ENCODE peak calls at places on chromosomes 5 and 9, in seven cellular contexts. L is IMR-90; E is spleen; Y is heart left ventricle; A is CD8-positive, alpha-beta memory T cell; M is lower lobe of right lung; F is ascending aorta. B is an unnamed sample. For H3K36me3, the result is how much of the 10 kb centered on the place peaks cover.

GRCh38 chr5:88944751-88945507 is 61.9 kb upstream of the MEF2C start:
- DNase-seq in L (peak), E (no peak), Y (no peak), A (no peak), M (no peak), F (no peak), B (peak)

GRCh38 chr9:103364753-103365152 is 369.6 kb downstream of the CYLC2 start:
- DNase-seq in L (no peak), E (no peak), Y (no peak), A (no peak), M (no peak), F (no peak), B (peak)

GRCh38 chr5:40033411-40033810 is 608.6 kb upstream of the DAB2 start:
- DNase-seq in L (no peak), E (peak), Y (no peak), A (no peak), M (no peak), F (no peak), B (no peak)

GRCh38 chr9:109766351-109766750 is 13.6 kb upstream of the PALM2AKAP2 start:
- DNase-seq in L (peak), E (no peak), Y (no peak), A (no peak), M (no peak), F (no peak), B (peak)

GRCh38 chr5:147643142-147643541 is 133.3 kb upstream of the DPYSL3 start:
- DNase-seq in L (peak), E (no peak), Y (no peak), A (no peak), M (no peak), F (no peak), B (peak)

GRCh38 chr9:137222190-137223077 is at the start of gene RNF208:
- DNase-seq in L (no peak), E (peak), Y (no peak), A (no peak), M (no peak), F (no peak), B (no peak)

GRCh38 chr9:85536076-85536475 is 205.7 kb downstream of the AGTPBP1 start:
- DNase-seq in L (peak), E (no peak), Y (peak), A (no peak), M (peak), F (no peak), B (peak)

GRCh38 chr5:127969651-127970050 is 113.9 kb upstream of the SLC12A2 start:
- DNase-seq in L (no peak), E (no peak), Y (no peak), A (no peak), M (no peak), F (no peak), B (no peak)

GRCh38 chr9:100443781-100444768 is 17.1 kb downstream of the MSANTD3 start:
- DNase-seq in L (peak), E (no peak), Y (no peak), A (no peak), M (no peak), F (no peak), B (no peak)

GRCh38 chr5:76728965-76729364 is 13.0 kb downstream of the F2R start:
- DNase-seq in L (no peak), E (no peak), Y (no peak), A (no peak), M (no peak), F (no peak), B (no peak)

GRCh38 chr5:135034186-135034962 is at the start of gene PITX1:
- DNase-seq in L (peak), E (no peak), Y (no peak), A (no peak), M (peak), F (no peak), B (peak)

GRCh38 chr5:135596364-135596763 is 17.6 kb upstream of the CXCL14 start:
- DNase-seq in L (no peak), E (peak), Y (no peak), A (no peak), M (no peak), F (no peak), B (no peak)

GRCh38 chr9:92639124-92639523 is 30.8 kb downstream of the IPPK start:
- DNase-seq in L (no peak), E (peak), Y (no peak), A (no peak), M (no peak), F (no peak), B (no peak)
- H3K36me3 ChIP-seq in L (half or more), E (half or more), Y (under half), A (under half), M (half or more), F (half or more), B (half or more)

GRCh38 chr5:5470933-5471332 is 48.5 kb downstream of the ICE1 start:
- DNase-seq in L (no peak), E (no peak), Y (no peak), A (no peak), M (no peak), F (no peak), B (no peak)
- H3K36me3 ChIP-seq in L (under half), E (half or more), Y (under half), A (under half), M (half or more), F (under half), B (under half)

GRCh38 chr9:75699625-75700251 is 190.7 kb upstream of the PCSK5 start:
- DNase-seq in L (no peak), E (no peak), Y (no peak), A (no peak), M (no peak), F (no peak), B (no peak)
- H3K36me3 ChIP-seq in L (under half), E (under half), Y (under half), A (under half), M (under half), F (under half), B (under half)

DNA sequence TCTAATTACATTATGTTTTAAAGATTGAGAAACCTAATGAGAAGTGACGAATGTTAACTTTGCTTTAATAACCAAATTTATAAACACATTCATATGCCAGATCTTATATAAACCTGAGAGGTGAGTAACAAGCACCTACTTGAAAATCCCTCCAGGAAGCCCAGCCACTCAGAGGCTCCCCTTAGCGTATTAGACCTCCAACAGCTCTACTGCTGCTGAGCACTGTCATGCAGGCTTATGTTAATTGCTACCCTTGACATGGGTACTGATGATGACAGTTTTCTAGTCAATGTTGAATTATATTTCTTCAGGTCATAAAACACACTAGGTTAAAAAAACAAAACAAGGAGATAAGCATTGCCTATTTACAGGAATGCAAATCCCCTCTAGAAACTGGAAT is 161.2 kb downstream of the MPDZ start:
- DNase-seq in L (no peak), E (no peak), Y (no peak), A (no peak), M (no peak), F (no peak), B (no peak)
- H3K36me3 ChIP-seq in L (under half), E (under half), Y (under half), A (under half), M (under half), F (under half), B (under half)

GRCh38 chr5:2256646-2257288 is 374.0 kb upstream of the IRX4 start:
- DNase-seq in L (no peak), E (no peak), Y (no peak), A (no peak), M (no peak), F (no peak), B (no peak)
- H3K36me3 ChIP-seq in L (under half), E (under half), Y (under half), A (under half), M (under half), F (under half), B (under half)

GRCh38 chr5:126830061-126830460 is 53.1 kb downstream of the LMNB1 start:
- DNase-seq in L (no peak), E (no peak), Y (no peak), A (no peak), M (no peak), F (no peak), B (no peak)
- H3K36me3 ChIP-seq in L (under half), E (under half), Y (under half), A (under half), M (under half), F (under half), B (under half)